ENCODE peak calls at places on chromosomes 7 and 10, in five cellular contexts. Q, C, V, J and P are unnamed samples. For H3K4me1, the result is how much of the 10 kb centered on the place peaks cover.

GRCh38 chr7:139629392-139630082 is 106.1 kb downstream of the CLEC2L start:
- DNase-seq in Q (no peak), C (no peak), V (no peak), J (no peak), P (no peak)

GRCh38 chr7:137606061-137606674 is 240.6 kb downstream of the DGKI start:
- DNase-seq in Q (peak), C (peak), V (no peak), J (peak), P (no peak)

GRCh38 chr10:29144126-29144525 is 144.7 kb upstream of the LYZL1 start:
- DNase-seq in Q (no peak), C (no peak), V (no peak), J (no peak), P (no peak)

GRCh38 chr10:62127975-62128374 is 140.7 kb downstream of the RTKN2 start:
- DNase-seq in Q (no peak), C (no peak), V (no peak), J (no peak), P (no peak)

GRCh38 chr10:680146-680545 is 9.3 kb downstream of the DIP2C start:
- DNase-seq in Q (no peak), C (no peak), V (no peak), J (no peak), P (no peak)

GRCh38 chr10:13340626-13341370 is 7.3 kb downstream of the SEPHS1 start:
- DNase-seq in Q (no peak), C (no peak), V (no peak), J (no peak), P (no peak)

GRCh38 chr7:112550468-112551060 is 69.8 kb downstream of the LSMEM1 start:
- DNase-seq in Q (peak), C (peak), V (no peak), J (peak), P (no peak)

GRCh38 chr7:71682841-71683341 is 550.9 kb downstream of the GALNT17 start:
- DNase-seq in Q (no peak), C (no peak), V (peak), J (no peak), P (peak)

GRCh38 chr10:105963450-105963849 is 1201.1 kb downstream of the SORCS1 start:
- DNase-seq in Q (no peak), C (no peak), V (no peak), J (no peak), P (no peak)

GRCh38 chr10:92790449-92790848 is 57.9 kb upstream of the EXOC6 start:
- DNase-seq in Q (no peak), C (no peak), V (no peak), J (no peak), P (no peak)

GRCh38 chr7:120353171-120353570 is 80.2 kb downstream of the KCND2 start:
- DNase-seq in Q (no peak), C (no peak), V (no peak), J (no peak), P (no peak)

GRCh38 chr7:14432936-14433335 is 443.5 kb upstream of the ETV1 start:
- DNase-seq in Q (no peak), C (no peak), V (peak), J (no peak), P (no peak)

GRCh38 chr7:46317256-46317655 is 396.2 kb upstream of the IGFBP3 start:
- DNase-seq in Q (peak), C (peak), V (no peak), J (peak), P (no peak)

GRCh38 chr7:31710171-31710570 is 23.2 kb downstream of the PPP1R17 start:
- DNase-seq in Q (no peak), C (no peak), V (peak), J (no peak), P (peak)

GRCh38 chr7:98077762-98078161 is 28.9 kb upstream of the LMTK2 start:
- DNase-seq in Q (no peak), C (no peak), V (no peak), J (no peak), P (no peak)

GRCh38 chr7:2905027-2905426 is 60.9 kb upstream of the GNA12 start:
- DNase-seq in Q (no peak), C (no peak), V (no peak), J (no peak), P (no peak)

GRCh38 chr7:98281757-98282652 is 519 bp downstream of the BRI3 start:
- DNase-seq in Q (no peak), C (no peak), V (no peak), J (peak), P (no peak)

GRCh38 chr10:6229746-6230145 is 27.0 kb downstream of the PFKFB3 start:
- DNase-seq in Q (no peak), C (no peak), V (no peak), J (no peak), P (no peak)

GRCh38 chr7:16318989-16319915 is 102.1 kb downstream of the CRPPA start:
- DNase-seq in Q (peak), C (peak), V (no peak), J (no peak), P (no peak)

GRCh38 chr10:79905322-79906314 is 43.3 kb downstream of the SFTPD start:
- DNase-seq in Q (peak), C (peak), V (no peak), J (peak), P (no peak)

GRCh38 chr7:4218481-4218880 is 463.6 kb upstream of the FOXK1 start:
- DNase-seq in Q (no peak), C (no peak), V (no peak), J (no peak), P (no peak)

GRCh38 chr10:50613150-50613549 is 10.6 kb downstream of the SGMS1 start:
- DNase-seq in Q (no peak), C (no peak), V (no peak), J (no peak), P (no peak)

GRCh38 chr7:40922316-40922670 is 780.6 kb downstream of the INHBA start:
- DNase-seq in Q (peak), C (peak), V (no peak), J (peak), P (no peak)

GRCh38 chr10:103800789-103801540 is 54.4 kb downstream of the SH3PXD2A start:
- DNase-seq in Q (peak), C (peak), V (no peak), J (peak), P (no peak)

GRCh38 chr7:156274557-156274956 is 366.0 kb upstream of the RNF32 start:
- DNase-seq in Q (no peak), C (no peak), V (no peak), J (no peak), P (no peak)

GRCh38 chr10:62082729-62083412 is 181.4 kb downstream of the ARID5B start:
- DNase-seq in Q (peak), C (peak), V (no peak), J (peak), P (no peak)

GRCh38 chr7:106962751-106963150 is 81.8 kb upstream of the PRKAR2B start:
- DNase-seq in Q (no peak), C (no peak), V (no peak), J (no peak), P (no peak)

GRCh38 chr7:71824356-71824755 is 587.8 kb downstream of the CALN1 start:
- DNase-seq in Q (no peak), C (no peak), V (no peak), J (peak), P (peak)

GRCh38 chr10:51886438-51887068 is 187.2 kb upstream of the CSTF2T start:
- DNase-seq in Q (peak), C (peak), V (no peak), J (no peak), P (no peak)

GRCh38 chr7:159198016-159198724 is 53.5 kb upstream of the VIPR2 start:
- DNase-seq in Q (no peak), C (no peak), V (no peak), J (no peak), P (no peak)

GRCh38 chr7:159197066-159197975 is 52.7 kb upstream of the VIPR2 start:
- DNase-seq in Q (no peak), C (no peak), V (peak), J (no peak), P (peak)

GRCh38 chr7:159193543-159193942 is 48.9 kb upstream of the VIPR2 start:
- DNase-seq in Q (no peak), C (no peak), V (no peak), J (no peak), P (no peak)

GRCh38 chr7:159196584-159196983 is 51.9 kb upstream of the VIPR2 start:
- DNase-seq in Q (no peak), C (no peak), V (no peak), J (no peak), P (no peak)

DNA sequence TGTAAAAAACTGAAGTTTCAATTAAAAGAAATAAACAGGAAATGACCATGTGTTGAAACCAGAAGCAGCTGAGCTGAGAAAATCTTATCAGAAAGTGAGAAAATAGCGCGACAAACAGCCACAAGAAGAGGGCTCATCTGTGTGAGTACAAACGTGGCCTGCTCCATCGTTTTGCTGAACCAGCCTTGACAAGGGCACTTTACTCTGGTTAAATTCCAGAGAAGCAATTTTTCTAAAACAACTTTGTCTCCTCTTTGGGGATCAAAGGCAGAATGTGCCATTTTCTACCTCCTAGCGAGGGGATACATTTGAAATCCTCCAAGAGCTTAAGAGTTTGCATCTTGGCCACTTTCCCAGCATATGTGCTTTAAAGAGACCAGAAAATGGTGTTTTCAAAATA is 51.3 kb upstream of the VIPR2 start:
- DNase-seq in Q (no peak), C (no peak), V (no peak), J (no peak), P (no peak)
- H3K4me1 ChIP-seq in Q (under half), C (under half), V (under half), J (under half), P (under half)

GRCh38 chr7:130881091-130881798 is 147.2 kb upstream of the KLF14 start:
- DNase-seq in Q (no peak), C (peak), V (no peak), J (peak), P (no peak)

GRCh38 chr7:130881799-130882141 is 147.8 kb upstream of the KLF14 start:
- DNase-seq in Q (no peak), C (no peak), V (no peak), J (peak), P (no peak)

GRCh38 chr7:130880668-130881067 is 146.7 kb upstream of the KLF14 start:
- DNase-seq in Q (peak), C (peak), V (no peak), J (peak), P (no peak)

GRCh38 chr7:130883928-130884327 is 149.9 kb upstream of the KLF14 start:
- DNase-seq in Q (no peak), C (no peak), V (no peak), J (no peak), P (no peak)

GRCh38 chr7:130882396-130882795 is 148.4 kb upstream of the KLF14 start:
- DNase-seq in Q (peak), C (no peak), V (no peak), J (peak), P (no peak)
- H3K18ac ChIP-seq in Q (no peak), C (no peak), V (no peak), J (no peak), P (no peak)

DNA sequence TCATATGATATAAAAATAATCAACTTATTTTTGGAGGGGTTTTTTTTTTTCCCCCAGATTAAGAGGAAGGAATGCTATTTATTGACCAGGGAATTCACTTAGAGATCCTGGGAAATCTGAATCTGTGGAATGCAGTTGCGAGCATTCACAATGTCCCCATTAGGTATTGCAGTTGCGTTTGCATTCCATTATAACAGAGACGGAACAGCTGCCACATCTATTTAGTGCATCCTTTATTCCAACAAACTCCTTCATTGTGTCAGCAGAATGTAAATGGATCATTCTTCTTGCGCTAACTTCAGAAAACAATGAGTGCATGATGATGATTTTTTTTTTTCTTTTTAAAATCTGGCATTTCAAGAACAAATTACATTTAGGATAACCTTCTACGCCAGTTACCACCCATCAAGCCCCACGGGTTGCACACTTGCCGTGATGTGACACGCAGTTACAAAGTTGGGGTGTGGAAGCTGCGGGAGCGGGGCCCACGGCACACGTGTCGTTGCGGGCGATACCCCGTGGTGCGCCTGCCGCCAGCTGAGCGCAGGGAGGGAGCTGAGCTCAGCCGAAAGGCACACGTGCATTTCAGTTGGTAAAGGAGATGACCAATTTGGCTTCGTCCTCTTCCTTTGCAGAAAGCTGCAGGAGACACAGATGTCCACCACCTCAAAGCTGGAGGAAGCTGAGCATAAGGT is 175.5 kb upstream of the SH2B2 start:
- DNase-seq in Q (no peak), C (no peak), V (peak), J (no peak), P (no peak)
- H3K9ac ChIP-seq in Q (no peak), C (no peak), V (peak), J (no peak), P (no peak)

DNA sequence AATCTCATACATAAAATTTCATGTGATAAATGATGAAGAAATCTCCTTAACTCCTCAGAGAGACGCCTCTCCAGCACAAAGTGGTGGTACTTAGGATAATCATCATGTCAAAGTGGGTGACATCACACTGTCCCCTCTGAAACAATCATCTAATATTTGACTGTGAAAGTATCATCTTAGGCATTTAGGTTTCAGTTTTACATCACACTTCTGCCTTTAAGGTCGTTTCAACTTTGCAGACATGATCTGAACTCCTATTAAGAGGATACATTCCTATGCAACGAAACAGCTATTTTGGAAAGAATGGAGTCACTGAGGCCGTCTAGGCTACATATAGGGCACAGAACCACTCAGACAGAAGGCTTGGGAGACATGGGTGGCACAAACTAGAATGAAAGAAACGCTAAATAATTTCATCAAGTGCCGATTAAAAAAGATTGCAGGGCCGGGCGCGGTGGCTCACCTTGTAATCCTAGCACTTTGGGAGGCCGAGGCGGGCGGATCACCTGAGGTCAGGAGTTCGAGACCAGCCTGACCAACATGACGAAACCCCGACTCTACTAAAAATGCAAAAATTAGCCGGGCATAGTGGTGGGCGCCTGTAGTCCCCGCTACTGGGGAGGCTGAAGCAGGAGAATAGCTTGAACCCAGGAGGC is 2.0 kb downstream of the VOPP1 start:
- DNase-seq in Q (peak), C (no peak), V (no peak), J (no peak), P (no peak)
- H3K4me1 ChIP-seq in Q (under half), C (under half), V (under half), J (under half), P (under half)

GRCh38 chr10:112951349-112952281 is 1.6 kb downstream of the TCF7L2 start:
- DNase-seq in Q (peak), C (peak), V (peak), J (peak), P (peak)
- H3K18ac ChIP-seq in Q (peak), C (peak), V (peak), J (peak), P (peak)

GRCh38 chr10:70693619-70694286 is 21.4 kb downstream of the ADAMTS14 start:
- DNase-seq in Q (no peak), C (peak), V (no peak), J (no peak), P (no peak)

GRCh38 chr10:70692043-70692603 is 19.8 kb downstream of the ADAMTS14 start:
- DNase-seq in Q (no peak), C (no peak), V (no peak), J (no peak), P (no peak)

GRCh38 chr10:70699063-70699658 is 26.9 kb downstream of the ADAMTS14 start:
- DNase-seq in Q (no peak), C (no peak), V (no peak), J (no peak), P (no peak)

GRCh38 chr10:70694410-70695179 is 22.3 kb downstream of the ADAMTS14 start:
- DNase-seq in Q (no peak), C (peak), V (no peak), J (no peak), P (no peak)

DNA sequence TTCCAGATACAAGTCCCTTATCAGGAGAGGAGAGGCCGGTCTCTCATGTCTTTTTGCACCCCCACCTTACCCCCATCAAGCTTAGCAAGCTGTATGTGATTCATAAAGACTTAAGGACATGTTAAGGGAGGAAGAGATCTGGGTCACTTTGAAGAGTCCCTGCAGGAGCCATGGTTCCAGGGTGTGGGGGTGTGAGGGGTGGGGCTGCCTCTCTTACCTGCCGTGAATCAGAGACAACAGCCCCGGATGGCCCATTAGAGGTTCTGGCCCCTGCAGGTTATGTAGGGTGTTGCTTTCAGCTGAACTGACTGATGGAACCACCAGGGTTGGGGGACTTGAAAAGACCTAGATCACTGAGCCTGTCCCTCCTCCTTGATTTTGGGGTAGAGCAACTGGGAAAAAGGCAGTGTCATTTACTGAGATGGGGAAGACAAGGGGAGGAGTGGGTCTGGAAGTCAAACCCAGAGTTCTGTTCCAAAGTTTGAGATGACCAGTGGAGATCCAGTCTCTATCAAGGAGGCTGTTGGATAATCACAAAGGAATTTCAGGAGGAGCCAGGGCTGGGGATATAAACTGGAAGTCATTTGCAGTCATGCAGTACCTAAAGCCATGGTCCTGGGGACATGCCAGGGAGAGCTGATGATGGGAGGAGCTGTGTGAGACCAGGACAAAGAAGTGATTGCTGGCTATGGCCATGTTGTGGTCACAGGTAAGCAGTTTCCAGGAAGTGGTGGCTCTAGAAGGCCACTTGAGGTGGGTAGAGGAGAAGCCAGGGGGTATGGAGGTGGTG is 23.1 kb downstream of the ADAMTS14 start:
- DNase-seq in Q (no peak), C (no peak), V (no peak), J (no peak), P (no peak)
- H3K9ac ChIP-seq in Q (peak), C (no peak), V (no peak), J (no peak), P (no peak)

GRCh38 chr10:43043773-43044394 is 33.0 kb upstream of the RET start:
- DNase-seq in Q (no peak), C (no peak), V (no peak), J (no peak), P (peak)
- H3K4me1 ChIP-seq in Q (under half), C (under half), V (under half), J (under half), P (under half)

GRCh38 chr10:3624367-3624766 is 160.6 kb downstream of the KLF6 start:
- DNase-seq in Q (peak), C (peak), V (no peak), J (peak), P (no peak)
- H3K18ac ChIP-seq in Q (no peak), C (peak), V (no peak), J (no peak), P (no peak)

GRCh38 chr7:5796076-5796475 is 14.6 kb upstream of the RNF216 start:
- DNase-seq in Q (no peak), C (no peak), V (no peak), J (no peak), P (no peak)
- H3K9ac ChIP-seq in Q (no peak), C (no peak), V (no peak), J (no peak), P (no peak)